ENCODE peak calls at places on chromosomes 4 and X, in seven cellular contexts. One of them, this sample, is unnamed.

GRCh38 chr4:92299152-92299551 is 4.6 kb upstream of the GRID2 start:
- DNase-seq in left ventricle myocardium inferior: no peak
- DNase-seq in neural progenitor cell: no peak
- DNase-seq in GM23338: peak; percentile 32
- DNase-seq in thoracic aorta: no peak
- DNase-seq in tibial artery: no peak
- DNase-seq in heart left ventricle: no peak
- DNase-seq in this sample: no peak

GRCh38 chrX:47358387-47359065 is 11.9 kb upstream of the ZNF157 start:
- DNase-seq in tibial artery: no peak
- DNase-seq in neural progenitor cell: no peak
- DNase-seq in left ventricle myocardium inferior: no peak
- DNase-seq in thoracic aorta: no peak
- DNase-seq in GM23338: no peak
- DNase-seq in heart left ventricle: no peak
- DNase-seq in this sample: no peak

GRCh38 chrX:53171356-53171755 is 53.7 kb downstream of the KDM5C start:
- DNase-seq in left ventricle myocardium inferior: no peak
- DNase-seq in neural progenitor cell: no peak
- DNase-seq in thoracic aorta: no peak
- DNase-seq in GM23338: no peak
- DNase-seq in heart left ventricle: no peak
- DNase-seq in tibial artery: no peak
- DNase-seq in this sample: no peak

GRCh38 chr4:8241895-8242696 is 27.5 kb upstream of the HTRA3 start:
- DNase-seq in heart left ventricle: peak; percentile 87
- DNase-seq in tibial artery: peak; percentile 91
- DNase-seq in neural progenitor cell: peak; percentile 93
- DNase-seq in thoracic aorta: peak; percentile 63
- DNase-seq in left ventricle myocardium inferior: peak; percentile 88
- DNase-seq in GM23338: peak; percentile 96
- DNase-seq in this sample: peak; percentile 49

GRCh38 chr4:93182722-93183121 is 645.8 kb upstream of the ATOH1 start:
- DNase-seq in neural progenitor cell: no peak
- DNase-seq in heart left ventricle: no peak
- DNase-seq in GM23338: no peak
- DNase-seq in tibial artery: no peak
- DNase-seq in left ventricle myocardium inferior: no peak
- DNase-seq in thoracic aorta: no peak
- DNase-seq in this sample: no peak

GRCh38 chr4:122842984-122843531 is 16.4 kb downstream of the FGF2 start:
- DNase-seq in GM23338: no peak
- DNase-seq in heart left ventricle: no peak
- DNase-seq in thoracic aorta: no peak
- DNase-seq in left ventricle myocardium inferior: no peak
- DNase-seq in neural progenitor cell: peak; percentile 14
- DNase-seq in tibial artery: no peak
- DNase-seq in this sample: no peak

GRCh38 chrX:13690836-13691235 is 1.9 kb downstream of the RAB9A start:
- DNase-seq in neural progenitor cell: no peak
- DNase-seq in heart left ventricle: no peak
- DNase-seq in left ventricle myocardium inferior: no peak
- DNase-seq in GM23338: no peak
- DNase-seq in thoracic aorta: no peak
- DNase-seq in tibial artery: no peak
- DNase-seq in this sample: no peak

GRCh38 chr4:104418313-104418712 is 76.4 kb downstream of the CXXC4 start:
- DNase-seq in GM23338: no peak
- DNase-seq in heart left ventricle: no peak
- DNase-seq in tibial artery: no peak
- DNase-seq in neural progenitor cell: no peak
- DNase-seq in left ventricle myocardium inferior: no peak
- DNase-seq in thoracic aorta: no peak
- DNase-seq in this sample: no peak

GRCh38 chr4:161583549-161583948 is 580.3 kb downstream of the FSTL5 start:
- DNase-seq in thoracic aorta: no peak
- DNase-seq in left ventricle myocardium inferior: no peak
- DNase-seq in tibial artery: no peak
- DNase-seq in neural progenitor cell: no peak
- DNase-seq in GM23338: no peak
- DNase-seq in heart left ventricle: no peak
- DNase-seq in this sample: no peak

GRCh38 chr4:128394778-128395177 is 107.2 kb upstream of the PGRMC2 start:
- DNase-seq in heart left ventricle: no peak
- DNase-seq in GM23338: no peak
- DNase-seq in left ventricle myocardium inferior: no peak
- DNase-seq in tibial artery: peak; percentile 81
- DNase-seq in thoracic aorta: no peak
- DNase-seq in neural progenitor cell: no peak
- DNase-seq in this sample: no peak

GRCh38 chrX:147476008-147476407 is 435.7 kb upstream of the FMR1 start:
- DNase-seq in GM23338: peak; percentile 47
- DNase-seq in thoracic aorta: no peak
- DNase-seq in heart left ventricle: no peak
- DNase-seq in left ventricle myocardium inferior: no peak
- DNase-seq in tibial artery: no peak
- DNase-seq in neural progenitor cell: peak; percentile 50
- DNase-seq in this sample: no peak

GRCh38 chrX:47247206-47247998 is 14.6 kb downstream of the USP11 start:
- DNase-seq in GM23338: no peak
- DNase-seq in left ventricle myocardium inferior: no peak
- DNase-seq in heart left ventricle: no peak
- DNase-seq in tibial artery: no peak
- DNase-seq in thoracic aorta: no peak
- DNase-seq in neural progenitor cell: no peak
- DNase-seq in this sample: peak; percentile 38

GRCh38 chr4:19309365-19309764 is 942.3 kb upstream of the SLIT2 start:
- DNase-seq in GM23338: peak; percentile 10
- DNase-seq in tibial artery: no peak
- DNase-seq in heart left ventricle: no peak
- DNase-seq in thoracic aorta: no peak
- DNase-seq in neural progenitor cell: peak; percentile 15
- DNase-seq in left ventricle myocardium inferior: no peak
- DNase-seq in this sample: no peak

GRCh38 chr4:118923891-118924290 is 35.2 kb downstream of the SYNPO2 start:
- DNase-seq in tibial artery: no peak
- DNase-seq in left ventricle myocardium inferior: no peak
- DNase-seq in GM23338: no peak
- DNase-seq in heart left ventricle: no peak
- DNase-seq in thoracic aorta: no peak
- DNase-seq in neural progenitor cell: no peak
- DNase-seq in this sample: no peak
- H3K36me3 ChIP-seq in tibial artery: no peaks in the 10 kb centered on the region
- H3K36me3 ChIP-seq in left ventricle myocardium inferior: no peaks in the 10 kb centered on the region
- H3K36me3 ChIP-seq in GM23338: no peaks in the 10 kb centered on the region
- H3K36me3 ChIP-seq in heart left ventricle: no peaks in the 10 kb centered on the region
- H3K36me3 ChIP-seq in thoracic aorta: no peaks in the 10 kb centered on the region
- H3K36me3 ChIP-seq in neural progenitor cell: no peaks in the 10 kb centered on the region
- H3K36me3 ChIP-seq in this sample: no peaks in the 10 kb centered on the region

GRCh38 chrX:150310417-150310816 is 52.7 kb upstream of the MAMLD1 start:
- DNase-seq in tibial artery: no peak
- DNase-seq in left ventricle myocardium inferior: no peak
- DNase-seq in neural progenitor cell: no peak
- DNase-seq in GM23338: no peak
- DNase-seq in thoracic aorta: no peak
- DNase-seq in heart left ventricle: no peak
- DNase-seq in this sample: no peak
- H3K4me3 ChIP-seq in tibial artery: no peak overlapping the region
- H3K4me3 ChIP-seq in left ventricle myocardium inferior: no peak overlapping the region
- H3K4me3 ChIP-seq in neural progenitor cell: no peak overlapping the region
- H3K4me3 ChIP-seq in GM23338: no peak overlapping the region
- H3K4me3 ChIP-seq in thoracic aorta: no peak overlapping the region
- H3K4me3 ChIP-seq in heart left ventricle: no peak overlapping the region
- H3K4me3 ChIP-seq in this sample: no peak overlapping the region

GRCh38 chr4:38412137-38412536 is 251.9 kb upstream of the KLF3 start:
- DNase-seq in left ventricle myocardium inferior: peak; percentile 26
- DNase-seq in neural progenitor cell: no peak
- DNase-seq in tibial artery: no peak
- DNase-seq in heart left ventricle: peak; percentile 34
- DNase-seq in GM23338: no peak
- DNase-seq in thoracic aorta: no peak
- DNase-seq in this sample: no peak

GRCh38 chr4:38415682-38416081 is 248.3 kb upstream of the KLF3 start:
- DNase-seq in GM23338: no peak
- DNase-seq in heart left ventricle: no peak
- DNase-seq in thoracic aorta: no peak
- DNase-seq in neural progenitor cell: no peak
- DNase-seq in tibial artery: no peak
- DNase-seq in left ventricle myocardium inferior: no peak
- DNase-seq in this sample: no peak

GRCh38 chr4:38413524-38414341 is 250.3 kb upstream of the KLF3 start:
- DNase-seq in tibial artery: no peak
- DNase-seq in GM23338: no peak
- DNase-seq in heart left ventricle: no peak
- DNase-seq in left ventricle myocardium inferior: no peak
- DNase-seq in neural progenitor cell: no peak
- DNase-seq in thoracic aorta: no peak
- DNase-seq in this sample: no peak

GRCh38 chr4:38416450-38417014 is 247.5 kb upstream of the KLF3 start:
- DNase-seq in heart left ventricle: no peak
- DNase-seq in neural progenitor cell: no peak
- DNase-seq in GM23338: no peak
- DNase-seq in tibial artery: no peak
- DNase-seq in left ventricle myocardium inferior: no peak
- DNase-seq in thoracic aorta: no peak
- DNase-seq in this sample: no peak

GRCh38 chr4:38414410-38414809 is 249.6 kb upstream of the KLF3 start:
- DNase-seq in thoracic aorta: no peak
- DNase-seq in left ventricle myocardium inferior: no peak
- DNase-seq in heart left ventricle: no peak
- DNase-seq in GM23338: no peak
- DNase-seq in tibial artery: no peak
- DNase-seq in neural progenitor cell: no peak
- DNase-seq in this sample: no peak
- H3K4me1 ChIP-seq in thoracic aorta: no peaks in the 10 kb centered on the region
- H3K4me1 ChIP-seq in left ventricle myocardium inferior: peaks cover 4% of the 10 kb centered on the region
- H3K4me1 ChIP-seq in heart left ventricle: no peaks in the 10 kb centered on the region
- H3K4me1 ChIP-seq in GM23338: peaks cover 6% of the 10 kb centered on the region
- H3K4me1 ChIP-seq in tibial artery: no peaks in the 10 kb centered on the region
- H3K4me1 ChIP-seq in neural progenitor cell: no peaks in the 10 kb centered on the region
- H3K4me1 ChIP-seq in this sample: peaks cover 3% of the 10 kb centered on the region

DNA sequence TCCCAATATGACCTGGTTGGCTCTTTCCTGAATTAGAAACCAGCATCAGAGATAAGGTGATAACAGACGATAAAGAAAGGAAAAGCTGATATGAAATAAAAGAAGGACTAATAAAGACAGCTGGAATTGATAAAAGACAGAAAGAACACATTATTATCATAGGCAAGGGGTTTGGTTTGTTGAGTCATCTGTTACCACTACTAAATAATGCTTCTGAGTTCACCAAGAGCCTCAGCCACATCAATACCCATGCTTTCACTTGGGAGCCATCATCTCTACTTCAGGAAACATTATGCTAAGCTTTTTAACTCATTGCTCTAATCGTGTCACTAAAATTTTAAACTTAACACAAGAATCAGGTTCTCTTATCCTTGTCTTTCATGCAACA is 27.6 kb downstream of the ANXA5 start:
- DNase-seq in left ventricle myocardium inferior: no peak
- DNase-seq in tibial artery: no peak
- DNase-seq in GM23338: no peak
- DNase-seq in heart left ventricle: no peak
- DNase-seq in neural progenitor cell: no peak
- DNase-seq in thoracic aorta: no peak
- DNase-seq in this sample: no peak
- H3K36me3 ChIP-seq in left ventricle myocardium inferior: peaks cover 84% of the 10 kb centered on the region
- H3K36me3 ChIP-seq in tibial artery: peaks cover 75% of the 10 kb centered on the region
- H3K36me3 ChIP-seq in GM23338: peaks cover 23% of the 10 kb centered on the region
- H3K36me3 ChIP-seq in heart left ventricle: peaks cover 81% of the 10 kb centered on the region
- H3K36me3 ChIP-seq in neural progenitor cell: no peaks in the 10 kb centered on the region
- H3K36me3 ChIP-seq in thoracic aorta: peaks cover 45% of the 10 kb centered on the region
- H3K36me3 ChIP-seq in this sample: peaks cover 90% of the 10 kb centered on the region

DNA sequence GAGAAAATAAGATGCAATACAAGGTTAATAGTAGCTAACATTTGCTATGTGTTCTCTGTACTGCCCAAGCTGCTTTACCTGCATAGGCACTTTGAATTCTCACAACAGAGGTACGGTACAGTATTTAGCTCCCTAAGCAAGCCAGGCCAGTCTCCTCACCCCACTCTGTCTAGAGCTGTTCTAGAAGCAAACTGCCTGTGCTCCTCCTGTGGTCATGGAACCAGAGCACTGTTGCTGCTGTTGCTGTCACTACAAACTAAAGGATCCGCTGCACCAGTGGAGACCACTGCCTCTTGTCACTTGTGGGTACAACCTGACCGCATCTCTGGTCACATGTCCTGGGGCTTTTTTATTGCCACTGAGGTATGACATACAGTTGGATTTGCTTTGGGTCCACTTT is 19.6 kb downstream of the ZNF330 start:
- DNase-seq in neural progenitor cell: no peak
- DNase-seq in heart left ventricle: no peak
- DNase-seq in thoracic aorta: no peak
- DNase-seq in left ventricle myocardium inferior: no peak
- DNase-seq in tibial artery: no peak
- DNase-seq in GM23338: no peak
- DNase-seq in this sample: no peak
- H3K4me3 ChIP-seq in neural progenitor cell: no peak overlapping the region
- H3K4me3 ChIP-seq in heart left ventricle: no peak overlapping the region
- H3K4me3 ChIP-seq in thoracic aorta: no peak overlapping the region
- H3K4me3 ChIP-seq in left ventricle myocardium inferior: no peak overlapping the region
- H3K4me3 ChIP-seq in tibial artery: no peak overlapping the region
- H3K4me3 ChIP-seq in GM23338: no peak overlapping the region
- H3K4me3 ChIP-seq in this sample: no peak overlapping the region

DNA sequence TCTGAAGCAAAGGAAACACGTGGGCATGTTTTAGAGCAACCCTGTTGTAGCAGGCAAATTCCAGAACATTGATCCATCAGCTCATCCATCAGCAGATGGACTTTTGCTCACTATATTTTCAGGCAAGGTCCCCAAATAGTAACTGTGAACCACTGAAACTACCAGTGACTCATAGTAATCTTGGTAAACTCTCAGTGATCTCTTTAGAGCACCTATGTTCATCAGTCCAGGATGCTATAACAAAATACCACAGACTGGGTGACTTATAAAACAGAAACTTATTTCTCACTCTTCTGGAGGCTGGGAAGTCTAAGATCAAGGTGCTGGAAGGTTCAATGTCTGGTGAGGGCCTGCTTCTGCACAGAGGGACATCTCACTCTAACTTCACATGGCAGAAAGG is 28.9 kb upstream of the BTC start:
- DNase-seq in thoracic aorta: no peak
- DNase-seq in GM23338: no peak
- DNase-seq in tibial artery: no peak
- DNase-seq in left ventricle myocardium inferior: no peak
- DNase-seq in neural progenitor cell: no peak
- DNase-seq in heart left ventricle: no peak
- DNase-seq in this sample: no peak
- H3K4me1 ChIP-seq in thoracic aorta: no peaks in the 10 kb centered on the region
- H3K4me1 ChIP-seq in GM23338: no peaks in the 10 kb centered on the region
- H3K4me1 ChIP-seq in tibial artery: no peaks in the 10 kb centered on the region
- H3K4me1 ChIP-seq in left ventricle myocardium inferior: no peaks in the 10 kb centered on the region
- H3K4me1 ChIP-seq in neural progenitor cell: no peaks in the 10 kb centered on the region
- H3K4me1 ChIP-seq in heart left ventricle: no peaks in the 10 kb centered on the region
- H3K4me1 ChIP-seq in this sample: no peaks in the 10 kb centered on the region